ENCODE peak calls at places on chromosome 1, in eight cellular contexts. One of them, this sample, is unnamed.

GRCh38 chr1:117592155-117592554 is 13.7 kb upstream of the TENT5C start:
- DNase-seq in pulmonary artery endothelial cell: no peak
- DNase-seq in iris pigment epithelial cell: no peak
- DNase-seq in activated CD8-positive, alpha-beta memory T cell treated with anti-CD3 and anti-CD28 coated beads for 4 hours: no peak
- DNase-seq in HEK293T: no peak
- DNase-seq in cerebellum: no peak
- DNase-seq in fibroblast of the aortic adventitia: no peak
- DNase-seq in choroid plexus epithelial cell: no peak
- DNase-seq in this sample: no peak

GRCh38 chr1:182430263-182431068 is 19.5 kb upstream of the RGSL1 start:
- DNase-seq in pulmonary artery endothelial cell: no peak
- DNase-seq in iris pigment epithelial cell: peak
- DNase-seq in activated CD8-positive, alpha-beta memory T cell treated with anti-CD3 and anti-CD28 coated beads for 4 hours: no peak
- DNase-seq in HEK293T: no peak
- DNase-seq in cerebellum: no peak
- DNase-seq in fibroblast of the aortic adventitia: peak
- DNase-seq in choroid plexus epithelial cell: peak
- DNase-seq in this sample: no peak

GRCh38 chr1:214584805-214585766 is 17.9 kb upstream of the CENPF start:
- DNase-seq in pulmonary artery endothelial cell: no peak
- DNase-seq in iris pigment epithelial cell: peak
- DNase-seq in activated CD8-positive, alpha-beta memory T cell treated with anti-CD3 and anti-CD28 coated beads for 4 hours: no peak
- DNase-seq in HEK293T: peak
- DNase-seq in cerebellum: no peak
- DNase-seq in fibroblast of the aortic adventitia: peak
- DNase-seq in choroid plexus epithelial cell: peak
- DNase-seq in this sample: no peak

GRCh38 chr1:24562625-24563024 is 6.7 kb downstream of the NCMAP start:
- DNase-seq in pulmonary artery endothelial cell: no peak
- DNase-seq in iris pigment epithelial cell: no peak
- DNase-seq in activated CD8-positive, alpha-beta memory T cell treated with anti-CD3 and anti-CD28 coated beads for 4 hours: no peak
- DNase-seq in HEK293T: no peak
- DNase-seq in cerebellum: no peak
- DNase-seq in fibroblast of the aortic adventitia: no peak
- DNase-seq in choroid plexus epithelial cell: peak
- DNase-seq in this sample: no peak

GRCh38 chr1:201561604-201562003 is 22.7 kb downstream of the NAV1 start:
- DNase-seq in pulmonary artery endothelial cell: no peak
- DNase-seq in iris pigment epithelial cell: no peak
- DNase-seq in activated CD8-positive, alpha-beta memory T cell treated with anti-CD3 and anti-CD28 coated beads for 4 hours: no peak
- DNase-seq in HEK293T: no peak
- DNase-seq in cerebellum: no peak
- DNase-seq in fibroblast of the aortic adventitia: peak
- DNase-seq in choroid plexus epithelial cell: no peak
- DNase-seq in this sample: no peak

GRCh38 chr1:119298687-119299086 is 69.9 kb upstream of the HAO2 start:
- DNase-seq in pulmonary artery endothelial cell: no peak
- DNase-seq in iris pigment epithelial cell: peak
- DNase-seq in activated CD8-positive, alpha-beta memory T cell treated with anti-CD3 and anti-CD28 coated beads for 4 hours: no peak
- DNase-seq in HEK293T: no peak
- DNase-seq in cerebellum: no peak
- DNase-seq in fibroblast of the aortic adventitia: peak
- DNase-seq in choroid plexus epithelial cell: peak
- DNase-seq in this sample: no peak

GRCh38 chr1:18527514-18527913 is 46.8 kb downstream of the KLHDC7A start:
- DNase-seq in pulmonary artery endothelial cell: no peak
- DNase-seq in iris pigment epithelial cell: no peak
- DNase-seq in activated CD8-positive, alpha-beta memory T cell treated with anti-CD3 and anti-CD28 coated beads for 4 hours: no peak
- DNase-seq in HEK293T: no peak
- DNase-seq in cerebellum: no peak
- DNase-seq in fibroblast of the aortic adventitia: no peak
- DNase-seq in choroid plexus epithelial cell: no peak
- DNase-seq in this sample: no peak

GRCh38 chr1:41482001-41482765 is 2.3 kb downstream of the EDN2 start:
- DNase-seq in pulmonary artery endothelial cell: no peak
- DNase-seq in iris pigment epithelial cell: peak
- DNase-seq in activated CD8-positive, alpha-beta memory T cell treated with anti-CD3 and anti-CD28 coated beads for 4 hours: no peak
- DNase-seq in HEK293T: no peak
- DNase-seq in cerebellum: peak
- DNase-seq in fibroblast of the aortic adventitia: no peak
- DNase-seq in choroid plexus epithelial cell: no peak
- DNase-seq in this sample: no peak

GRCh38 chr1:225767591-225768540 is 9.8 kb upstream of the SRP9 start:
- DNase-seq in pulmonary artery endothelial cell: no peak
- DNase-seq in iris pigment epithelial cell: peak
- DNase-seq in activated CD8-positive, alpha-beta memory T cell treated with anti-CD3 and anti-CD28 coated beads for 4 hours: no peak
- DNase-seq in HEK293T: no peak
- DNase-seq in cerebellum: no peak
- DNase-seq in fibroblast of the aortic adventitia: peak
- DNase-seq in choroid plexus epithelial cell: peak
- DNase-seq in this sample: no peak

GRCh38 chr1:85200367-85200869 is 398 bp downstream of the SYDE2 start:
- DNase-seq in pulmonary artery endothelial cell: no peak
- DNase-seq in iris pigment epithelial cell: no peak
- DNase-seq in activated CD8-positive, alpha-beta memory T cell treated with anti-CD3 and anti-CD28 coated beads for 4 hours: peak
- DNase-seq in HEK293T: peak
- DNase-seq in cerebellum: no peak
- DNase-seq in fibroblast of the aortic adventitia: no peak
- DNase-seq in choroid plexus epithelial cell: no peak
- DNase-seq in this sample: peak

GRCh38 chr1:9128520-9129371 is at the start of gene GPR157:
- DNase-seq in pulmonary artery endothelial cell: no peak
- DNase-seq in iris pigment epithelial cell: peak
- DNase-seq in activated CD8-positive, alpha-beta memory T cell treated with anti-CD3 and anti-CD28 coated beads for 4 hours: peak
- DNase-seq in HEK293T: peak
- DNase-seq in cerebellum: peak
- DNase-seq in fibroblast of the aortic adventitia: peak
- DNase-seq in choroid plexus epithelial cell: peak
- DNase-seq in this sample: peak

This sample was measured in GM19239.